ENCODE peak calls at places on chromosomes 1 and 21, in six cellular contexts. R is NCI-H748 treated with DMSO at 0.1 percent for 48 hours; T is fibroblast of the aortic adventitia; E is ovary; L is activated CD4-positive, alpha-beta T cell treated with anti-CD3 and anti-CD28 coated beads for 4 hours; Y is activated CD8-positive, alpha-beta memory T cell treated with anti-CD3 and anti-CD28 coated beads, Interleukin-2, amount 50 U/mL, for 48 hours. O is an unnamed sample.

GRCh38 chr21:37502947-37503346 is 136.4 kb downstream of the DYRK1A start:
- DNase-seq in L (no peak), E (no peak), Y (no peak), T (no peak), R (no peak), O (no peak)

GRCh38 chr1:40951943-40952743 is 27.4 kb upstream of the CTPS1 start:
- DNase-seq in E (peak; percentile 65), R (peak; percentile 100), Y (peak; percentile 86), T (peak; percentile 52), L (peak; percentile 62), O (peak; percentile 84)

GRCh38 chr1:111992396-111992985 is 3.0 kb upstream of the KCND3 start:
- DNase-seq in E (no peak), L (no peak), R (no peak), T (no peak), Y (no peak), O (no peak)

GRCh38 chr1:89035080-89035479 is 12.4 kb upstream of the GBP3 start:
- DNase-seq in Y (no peak), L (no peak), E (no peak), R (no peak), T (no peak), O (no peak)

GRCh38 chr1:235461954-235462353 is 42.3 kb downstream of the B3GALNT2 start:
- DNase-seq in L (no peak), Y (no peak), E (no peak), R (no peak), T (no peak), O (no peak)

GRCh38 chr1:234208791-234209190 is 164.5 kb upstream of the COA6 start:
- DNase-seq in R (no peak), Y (no peak), T (no peak), E (no peak), L (no peak), O (no peak)

GRCh38 chr21:35737899-35738341 is 322.4 kb downstream of the SETD4 start:
- DNase-seq in R (no peak), L (no peak), E (peak; percentile 9), T (peak; percentile 80), Y (no peak), O (no peak)

GRCh38 chr1:208208132-208208487 is 36.1 kb downstream of the PLXNA2 start:
- DNase-seq in E (no peak), L (no peak), Y (no peak), R (no peak), T (no peak), O (no peak)

GRCh38 chr1:192654607-192655389 is 18.9 kb downstream of the RGS13 start:
- DNase-seq in L (no peak), Y (no peak), R (no peak), T (peak; percentile 68), E (no peak), O (no peak)

GRCh38 chr1:228274452-228275153 is 66.8 kb downstream of the OBSCN start:
- DNase-seq in Y (no peak), L (no peak), R (no peak), E (no peak), T (no peak), O (peak; percentile 64)

GRCh38 chr1:27049127-27049526 is 36.5 kb upstream of the TENT5B start:
- DNase-seq in E (no peak), L (no peak), R (no peak), Y (no peak), T (no peak), O (no peak)

GRCh38 chr1:163119707-163120106 is 50.5 kb downstream of the RGS4 start:
- DNase-seq in T (no peak), Y (no peak), R (no peak), E (no peak), L (no peak), O (no peak)